ENCODE peak calls at places on chromosome 11, in five cellular contexts. N, S, U, L and G are unnamed samples. For H3K4me1, the result is how much of the 10 kb centered on the place peaks cover.

GRCh38 chr11:67279589-67280340 is 9.3 kb upstream of the ANKRD13D start:
- DNase-seq in N (no peak), S (no peak), U (no peak), L (peak), G (no peak)

GRCh38 chr11:8309862-8310261 is 46.2 kb upstream of the LMO1 start:
- DNase-seq in N (no peak), S (no peak), U (no peak), L (no peak), G (no peak)

GRCh38 chr11:10666556-10666955 is 27.0 kb downstream of the IRAG1 start:
- DNase-seq in N (no peak), S (no peak), U (peak), L (no peak), G (no peak)

GRCh38 chr11:10674991-10675440 is 18.5 kb downstream of the IRAG1 start:
- DNase-seq in N (no peak), S (no peak), U (no peak), L (peak), G (peak)

GRCh38 chr11:75196426-75196825 is 44.1 kb upstream of the TPBGL start:
- DNase-seq in N (no peak), S (no peak), U (no peak), L (no peak), G (no peak)

GRCh38 chr11:62468577-62468976 is 49.7 kb downstream of the SCGB1A1 start:
- DNase-seq in N (no peak), S (no peak), U (no peak), L (no peak), G (no peak)

GRCh38 chr11:43268786-43269185 is 43.0 kb upstream of the API5 start:
- DNase-seq in N (no peak), S (no peak), U (no peak), L (no peak), G (no peak)

GRCh38 chr11:115206365-115207022 is 297.7 kb downstream of the CADM1 start:
- DNase-seq in N (no peak), S (no peak), U (no peak), L (no peak), G (no peak)

GRCh38 chr11:101470414-101470813 is 113.4 kb downstream of the TRPC6 start:
- DNase-seq in N (no peak), S (no peak), U (no peak), L (no peak), G (no peak)

GRCh38 chr11:113908107-113908506 is 3.5 kb downstream of the HTR3B start:
- DNase-seq in N (no peak), S (no peak), U (no peak), L (no peak), G (no peak)

GRCh38 chr11:20158597-20159257 is 1.5 kb downstream of the DBX1 start:
- DNase-seq in N (no peak), S (no peak), U (peak), L (peak), G (peak)

GRCh38 chr11:129268371-129268770 is 76.2 kb upstream of the ARHGAP32 start:
- DNase-seq in N (no peak), S (no peak), U (no peak), L (no peak), G (no peak)

GRCh38 chr11:111851636-111852035 is 19.7 kb downstream of the ALG9 start:
- DNase-seq in N (no peak), S (no peak), U (no peak), L (no peak), G (no peak)

GRCh38 chr11:70914496-70914895 is 337.9 kb downstream of the SHANK2 start:
- DNase-seq in N (no peak), S (no peak), U (no peak), L (no peak), G (no peak)

GRCh38 chr11:33835143-33835878 is 56.6 kb downstream of the LMO2 start:
- DNase-seq in N (no peak), S (no peak), U (peak), L (no peak), G (no peak)

GRCh38 chr11:114061053-114062049 is 1.8 kb downstream of the ZBTB16 start:
- DNase-seq in N (no peak), S (peak), U (no peak), L (peak), G (no peak)

GRCh38 chr11:76783294-76783900 is at the start of gene TSKU:
- DNase-seq in N (peak), S (no peak), U (no peak), L (peak), G (peak)

GRCh38 chr11:19578871-19579270 is 133.8 kb upstream of the NAV2 start:
- DNase-seq in N (no peak), S (no peak), U (no peak), L (no peak), G (no peak)

GRCh38 chr11:65297026-65297667 is 17.5 kb upstream of the CDC42EP2 start:
- DNase-seq in N (no peak), S (no peak), U (no peak), L (peak), G (no peak)

GRCh38 chr11:35579557-35580396 is 38.5 kb upstream of the FJX1 start:
- DNase-seq in N (no peak), S (no peak), U (peak), L (no peak), G (no peak)

GRCh38 chr11:57546869-57547518 is 9.6 kb downstream of the SMTNL1 start:
- DNase-seq in N (no peak), S (no peak), U (peak), L (no peak), G (no peak)

DNA sequence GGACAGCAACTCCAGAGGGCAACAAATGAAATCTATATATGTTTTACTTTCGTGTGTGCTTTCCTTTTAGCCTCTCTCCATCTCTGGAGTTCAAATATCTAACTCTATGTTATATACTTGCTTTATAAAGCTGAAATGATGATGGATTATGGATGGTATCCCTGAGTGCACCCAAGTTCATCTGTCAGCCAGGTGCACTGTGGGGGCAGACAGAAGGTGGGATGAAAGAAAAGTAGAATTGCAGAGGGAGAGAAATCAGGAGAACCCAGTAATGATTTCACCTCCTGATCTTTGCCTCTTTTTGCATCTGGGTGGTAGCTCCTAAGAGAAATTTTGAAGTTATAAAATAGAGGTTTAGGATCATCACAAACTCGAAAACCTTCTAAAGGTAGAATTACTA is 2.4 kb downstream of the MUC15 start:
- DNase-seq in N (no peak), S (no peak), U (no peak), L (no peak), G (no peak)
- H3K27ac ChIP-seq in N (no peak), S (no peak), U (no peak), L (no peak), G (no peak)

DNA sequence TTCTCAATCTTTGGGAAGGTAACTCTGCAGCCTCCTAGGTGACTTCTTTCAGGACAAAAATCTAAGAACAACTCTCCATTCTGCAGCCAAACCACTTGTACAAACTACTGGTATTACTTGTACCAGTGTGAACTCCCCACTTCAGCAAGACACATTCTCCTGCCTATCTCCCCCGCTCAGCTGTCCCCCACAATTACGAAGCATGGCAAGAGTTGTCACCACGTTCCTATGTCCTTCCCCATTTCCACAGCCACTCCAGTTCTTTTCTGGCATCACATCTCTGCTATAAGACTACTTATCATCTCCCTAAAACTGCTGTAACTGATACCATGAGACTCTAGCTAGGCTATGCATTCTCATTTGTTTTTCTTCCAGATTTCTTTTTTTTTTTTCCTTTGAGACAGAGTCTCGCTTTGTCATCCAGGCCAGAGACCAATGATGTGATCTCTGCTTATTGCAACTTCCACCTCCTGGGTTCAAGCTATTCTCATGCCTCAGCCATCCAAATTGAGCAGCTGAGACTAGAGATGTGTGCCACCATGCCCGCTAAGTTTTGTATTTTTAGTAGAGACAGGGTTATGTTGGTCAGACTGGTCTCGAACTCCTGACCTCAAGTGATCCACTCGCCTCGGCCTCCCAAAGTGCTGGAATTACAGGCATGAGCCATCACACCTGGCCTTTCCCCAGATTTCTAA is 71.9 kb upstream of the CDON start:
- DNase-seq in N (no peak), S (no peak), U (no peak), L (no peak), G (no peak)
- H3K4me1 ChIP-seq in N (under half), S (under half), U (under half), L (under half), G (under half)

DNA sequence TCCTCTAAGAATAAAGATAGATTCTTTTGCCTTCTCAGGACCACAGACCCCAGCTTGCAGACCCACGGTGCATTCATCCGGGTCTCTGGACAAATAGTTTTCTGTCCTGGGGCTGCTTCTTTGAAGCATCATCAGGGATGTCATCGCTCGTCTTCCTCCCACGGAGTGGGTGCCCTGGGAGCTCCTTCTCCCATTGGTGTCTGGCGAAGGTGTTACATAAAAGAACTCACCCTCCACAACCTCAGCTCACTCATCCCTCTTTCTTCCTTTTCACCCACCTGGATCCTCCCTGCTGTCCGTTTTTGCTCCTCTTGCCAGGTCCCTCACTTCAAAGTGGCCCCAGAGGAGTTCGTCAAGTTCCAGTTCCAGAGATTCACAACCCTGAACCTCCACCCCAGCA is 204.5 kb upstream of the TBCEL start:
- DNase-seq in N (no peak), S (no peak), U (no peak), L (no peak), G (no peak)
- H3K27ac ChIP-seq in N (no peak), S (no peak), U (no peak), L (no peak), G (no peak)

GRCh38 chr11:12164061-12165014 is 53.9 kb downstream of the MICAL2 start:
- DNase-seq in N (no peak), S (no peak), U (peak), L (no peak), G (no peak)

GRCh38 chr11:12165237-12165875 is 55.0 kb downstream of the MICAL2 start:
- DNase-seq in N (no peak), S (no peak), U (peak), L (no peak), G (no peak)

GRCh38 chr11:12168114-12168513 is 57.7 kb downstream of the MICAL2 start:
- DNase-seq in N (no peak), S (no peak), U (no peak), L (no peak), G (no peak)

GRCh38 chr11:12167098-12167999 is 57.0 kb downstream of the MICAL2 start:
- DNase-seq in N (peak), S (no peak), U (peak), L (peak), G (no peak)

DNA sequence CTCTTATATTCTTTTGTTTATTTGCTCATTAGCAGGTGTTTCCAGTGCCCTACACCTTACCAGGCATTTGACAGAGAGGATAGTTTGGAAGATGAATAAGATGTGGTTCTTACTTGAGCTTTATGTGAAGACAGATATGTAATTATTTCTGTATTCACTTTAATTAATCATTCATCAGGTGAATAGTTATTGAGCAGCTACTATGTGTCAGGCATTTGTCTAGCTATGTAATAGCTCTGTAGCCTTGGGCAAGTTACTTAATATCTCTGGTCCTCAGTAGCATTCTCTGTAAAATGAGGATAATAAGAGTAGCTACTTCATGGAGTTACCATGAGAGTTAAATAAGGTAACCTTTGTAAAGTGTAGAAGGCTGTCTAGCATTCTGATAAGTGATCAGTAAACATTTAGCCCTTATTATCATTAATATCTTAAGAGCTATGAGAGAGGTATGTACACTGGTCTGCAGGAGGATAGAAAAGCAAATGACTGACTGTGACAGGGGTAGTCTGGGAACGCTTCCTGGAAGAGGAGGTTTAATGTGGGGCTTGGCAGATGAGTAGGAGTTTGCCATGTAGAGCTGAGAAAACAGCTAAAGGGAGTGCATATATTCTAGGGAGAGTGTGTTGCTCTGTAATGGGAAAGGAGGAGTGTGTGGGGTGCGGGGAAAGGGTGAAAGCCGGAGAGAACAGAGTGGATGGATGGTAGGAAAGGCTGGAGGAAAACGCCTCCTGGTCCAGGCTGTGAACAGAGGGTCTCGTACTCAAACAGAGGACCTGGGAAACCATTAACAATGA is 56.1 kb downstream of the MICAL2 start:
- DNase-seq in N (no peak), S (no peak), U (no peak), L (no peak), G (no peak)
- H3K4me1 ChIP-seq in N (under half), S (under half), U (under half), L (under half), G (under half)

GRCh38 chr11:72354356-72355115 is 79.8 kb downstream of the CLPB start:
- DNase-seq in N (no peak), S (no peak), U (peak), L (no peak), G (no peak)
- H3K27ac ChIP-seq in N (no peak), S (no peak), U (no peak), L (no peak), G (no peak)

GRCh38 chr11:88332851-88333250 is 4.7 kb downstream of the CTSC start:
- DNase-seq in N (no peak), S (no peak), U (peak), L (no peak), G (no peak)

GRCh38 chr11:88338223-88338661 is 706 bp upstream of the CTSC start:
- DNase-seq in N (peak), S (peak), U (peak), L (peak), G (peak)

GRCh38 chr11:88337342-88338222 is at the start of gene CTSC:
- DNase-seq in N (peak), S (peak), U (peak), L (peak), G (peak)

GRCh38 chr11:88330826-88331428 is 6.6 kb downstream of the CTSC start:
- DNase-seq in N (no peak), S (no peak), U (no peak), L (no peak), G (no peak)

GRCh38 chr11:88335284-88335683 is 2.3 kb downstream of the CTSC start:
- DNase-seq in N (no peak), S (no peak), U (no peak), L (no peak), G (no peak)
- H3K4me1 ChIP-seq in N (under half), S (half or more), U (under half), L (under half), G (under half)

GRCh38 chr11:78231962-78232459 is 43.3 kb downstream of the USP35 start:
- DNase-seq in N (no peak), S (no peak), U (peak), L (no peak), G (peak)
- H3K27ac ChIP-seq in N (no peak), S (no peak), U (no peak), L (no peak), G (peak)